ENCODE peak calls at places on chromosomes 5 and 9, in four cellular contexts. F is HEK293T, M is activated B cell treated with CpG ODN at 0.5 μM for 24 hours, V is GM10248. X is an unnamed sample.
A peak's percentile ranks its signal among the peaks of the same experiment; 100 is the strongest.

GRCh38 chr9:127776195-127776918 is 2.1 kb downstream of the SH2D3C start:
- DNase-seq in V (peak; percentile 81), M (peak; percentile 60), F (no peak), X (no peak)

GRCh38 chr9:99576002-99576401 is 245.7 kb upstream of the NR4A3 start:
- DNase-seq in F (no peak), V (no peak), M (no peak), X (no peak)

GRCh38 chr5:122313001-122313402 is 965 bp downstream of the SNCAIP start:
- DNase-seq in F (no peak), V (no peak), M (no peak), X (no peak)

GRCh38 chr5:96857924-96858323 is 18.4 kb upstream of the ERAP2 start:
- DNase-seq in V (no peak), M (no peak), F (no peak), X (no peak)

GRCh38 chr5:56941981-56942380 is 9.9 kb downstream of the MIER3 start:
- DNase-seq in V (no peak), F (no peak), M (no peak), X (no peak)

GRCh38 chr5:107487056-107487461 is 183.7 kb downstream of the EFNA5 start:
- DNase-seq in V (no peak), F (no peak), M (no peak), X (no peak)

GRCh38 chr5:122421379-122422081 is 109.5 kb downstream of the SNCAIP start:
- DNase-seq in F (no peak), V (peak; percentile 32), M (no peak), X (no peak)

GRCh38 chr9:82894961-82895902 is 167.7 kb downstream of the RASEF start:
- DNase-seq in M (no peak), V (no peak), F (peak; percentile 24), X (no peak)

GRCh38 chr9:135297716-135298075 is 181.9 kb upstream of the PPP1R26 start:
- DNase-seq in M (no peak), F (no peak), V (no peak), X (no peak)

GRCh38 chr9:134943411-134943810 is 25.7 kb upstream of the FCN1 start:
- DNase-seq in M (no peak), V (no peak), F (no peak), X (no peak)

GRCh38 chr5:73534971-73535370 is 30.5 kb downstream of the ANKRA2 start:
- DNase-seq in V (no peak), M (no peak), F (no peak), X (no peak)

GRCh38 chr9:30800421-30800820 is 1584.0 kb upstream of the ACO1 start:
- DNase-seq in V (no peak), M (no peak), F (no peak), X (no peak)

GRCh38 chr9:99948896-99949295 is 42.4 kb downstream of the STX17 start:
- DNase-seq in V (no peak), F (no peak), M (no peak), X (no peak)

GRCh38 chr5:32390819-32391591 is 53.5 kb downstream of the ZFR start:
- DNase-seq in M (no peak), F (no peak), V (no peak), X (no peak)

GRCh38 chr9:137429974-137430722 is 7.0 kb downstream of the NOXA1 start:
- DNase-seq in V (peak; percentile 80), F (peak; percentile 84), M (peak; percentile 65), X (no peak)

GRCh38 chr9:131402738-131403492 is 9.0 kb downstream of the PRRC2B start:
- DNase-seq in V (no peak), F (no peak), M (no peak), X (no peak)

GRCh38 chr9:71368157-71368556 is 246.7 kb upstream of the TRPM3 start:
- DNase-seq in V (no peak), F (no peak), M (no peak), X (no peak)

GRCh38 chr5:59712836-59713487 is 180.6 kb downstream of the PDE4D start:
- DNase-seq in M (no peak), V (no peak), F (peak; percentile 8), X (no peak)

GRCh38 chr9:104247899-104248460 is 153.9 kb downstream of the SMC2 start:
- DNase-seq in F (no peak), M (no peak), V (no peak), X (no peak)

GRCh38 chr5:142551242-142552067 is 134.4 kb downstream of the FGF1 start:
- DNase-seq in F (peak; percentile 20), M (no peak), V (no peak), X (peak; percentile 27)

GRCh38 chr5:112024769-112025168 is 267.8 kb upstream of the NREP start:
- DNase-seq in M (no peak), V (no peak), F (no peak), X (no peak)

GRCh38 chr5:140631831-140632365 is 1.1 kb downstream of the CD14 start:
- DNase-seq in V (peak; percentile 35), M (no peak), F (no peak), X (no peak)

GRCh38 chr5:178249191-178249989 is 16.8 kb upstream of the PHYKPL start:
- DNase-seq in M (no peak), F (no peak), V (no peak), X (no peak)

GRCh38 chr9:7489018-7489417 is 310.6 kb downstream of the DMAC1 start:
- DNase-seq in M (no peak), F (no peak), V (no peak), X (no peak)

GRCh38 chr5:57549546-57549945 is 66.9 kb upstream of the ACTBL2 start:
- DNase-seq in F (no peak), M (no peak), V (no peak), X (no peak)

GRCh38 chr5:139385061-139385889 is 2.2 kb upstream of the SLC23A1 start:
- DNase-seq in F (no peak), M (no peak), V (no peak), X (no peak)

GRCh38 chr9:35561468-35562261 is 43.4 kb upstream of the TESK1 start:
- DNase-seq in M (no peak), F (no peak), V (no peak), X (no peak)

GRCh38 chr5:135033026-135033861 is 784 bp downstream of the PITX1 start:
- DNase-seq in F (peak; percentile 49), M (no peak), V (no peak), X (no peak)

GRCh38 chr5:5542654-5543053 is 120.2 kb downstream of the ICE1 start:
- DNase-seq in V (no peak), F (no peak), M (no peak), X (no peak)

GRCh38 chr9:35675204-35675603 is 1.5 kb downstream of the CA9 start:
- DNase-seq in V (no peak), F (no peak), M (no peak), X (no peak)

GRCh38 chr9:36855443-36856315 is 178.4 kb downstream of the PAX5 start:
- DNase-seq in V (peak; percentile 67), F (peak; percentile 51), M (no peak), X (peak; percentile 63)

GRCh38 chr9:34995288-34996060 is 5.9 kb downstream of the DNAJB5 start:
- DNase-seq in M (no peak), V (no peak), F (no peak), X (no peak)

GRCh38 chr5:40221255-40221654 is 458.5 kb upstream of the PTGER4 start:
- DNase-seq in F (no peak), V (no peak), M (no peak), X (no peak)

GRCh38 chr9:92737611-92738299 is 26.9 kb downstream of the BICD2 start:
- DNase-seq in V (no peak), M (no peak), F (no peak), X (no peak)

GRCh38 chr5:75006821-75007536 is 45.4 kb downstream of the GCNT4 start:
- DNase-seq in V (no peak), M (no peak), F (no peak), X (no peak)

GRCh38 chr5:134851307-134851923 is 5.6 kb downstream of the C5orf24 start:
- DNase-seq in F (no peak), M (no peak), V (no peak), X (no peak)

GRCh38 chr9:92496401-92496800 is 14.1 kb upstream of the ASPN start:
- DNase-seq in V (no peak), F (no peak), M (no peak), X (no peak)

GRCh38 chr9:89742660-89743059 is 137.8 kb downstream of the GADD45G start:
- DNase-seq in M (no peak), F (no peak), V (no peak), X (no peak)

X was measured in iPS DF 6.9.